ENCODE peak calls at places on chromosomes 4 and X, in five cellular contexts. I, S, Z, B and U are unnamed samples.

GRCh38 chr4:15240764-15241163 is 187.1 kb upstream of the C1QTNF7 start:
- ATAC-seq in I (no peak), S (no peak), Z (no peak), B (no peak), U (no peak)

GRCh38 chrX:120457766-120458180 is 11.3 kb downstream of the LAMP2 start:
- ATAC-seq in I (peak), S (no peak), Z (no peak), B (peak), U (no peak)

GRCh38 chr4:76856183-76856969 is 41.6 kb downstream of the SOWAHB start:
- ATAC-seq in I (no peak), S (no peak), Z (peak), B (no peak), U (no peak)

GRCh38 chr4:87363552-87363951 is 27.4 kb downstream of the HSD17B11 start:
- ATAC-seq in I (no peak), S (no peak), Z (no peak), B (no peak), U (no peak)

GRCh38 chr4:38111717-38112116 is 151.5 kb downstream of the PTTG2 start:
- ATAC-seq in I (no peak), S (no peak), Z (no peak), B (no peak), U (no peak)

GRCh38 chr4:151297170-151297569 is 20.2 kb downstream of the PRSS48 start:
- ATAC-seq in I (no peak), S (no peak), Z (no peak), B (no peak), U (no peak)

GRCh38 chrX:96792047-96792446 is 91.7 kb upstream of the RPA4 start:
- ATAC-seq in I (no peak), S (no peak), Z (no peak), B (no peak), U (no peak)

GRCh38 chr4:148154769-148155168 is 287.4 kb downstream of the NR3C2 start:
- ATAC-seq in I (no peak), S (no peak), Z (no peak), B (no peak), U (no peak)

GRCh38 chr4:122548886-122549630 is 71.8 kb downstream of the IL21 start:
- ATAC-seq in I (no peak), S (no peak), Z (no peak), B (no peak), U (no peak)

GRCh38 chr4:173461170-173461569 is 62.3 kb upstream of the SCRG1 start:
- ATAC-seq in I (peak), S (no peak), Z (no peak), B (no peak), U (no peak)

GRCh38 chr4:80228460-80228859 is 31.2 kb downstream of the PRDM8 start:
- ATAC-seq in I (no peak), S (no peak), Z (no peak), B (peak), U (no peak)

GRCh38 chr4:12126476-12126875 is 697.8 kb upstream of the HS3ST1 start:
- ATAC-seq in I (no peak), S (no peak), Z (no peak), B (no peak), U (no peak)

GRCh38 chr4:16900325-16900724 is 1.9 kb upstream of the LDB2 start:
- ATAC-seq in I (no peak), S (no peak), Z (no peak), B (no peak), U (no peak)

GRCh38 chr4:6217716-6218381 is 17.5 kb upstream of the JAKMIP1 start:
- ATAC-seq in I (no peak), S (no peak), Z (no peak), B (peak), U (no peak)

GRCh38 chrX:140764401-140764919 is 54.9 kb downstream of the LINC00632 start:
- ATAC-seq in I (no peak), S (peak), Z (peak), B (no peak), U (peak)

GRCh38 chrX:129930941-129931410 is 25.0 kb downstream of the UTP14A start:
- ATAC-seq in I (no peak), S (no peak), Z (no peak), B (no peak), U (no peak)

GRCh38 chr4:30667919-30668318 is 52.2 kb upstream of the PCDH7 start:
- ATAC-seq in I (no peak), S (no peak), Z (no peak), B (no peak), U (no peak)

GRCh38 chrX:150642421-150642820 is 50.8 kb upstream of the MTMR1 start:
- ATAC-seq in I (no peak), S (no peak), Z (no peak), B (no peak), U (no peak)

GRCh38 chrX:135087867-135088266 is 32.5 kb downstream of the ETDB start:
- ATAC-seq in I (no peak), S (no peak), Z (no peak), B (no peak), U (no peak)

GRCh38 chr4:102734116-102734515 is 26.7 kb downstream of the MANBA start:
- ATAC-seq in I (peak), S (no peak), Z (no peak), B (peak), U (no peak)

GRCh38 chr4:11505225-11505971 is 76.7 kb upstream of the HS3ST1 start:
- ATAC-seq in I (no peak), S (no peak), Z (no peak), B (no peak), U (peak)

GRCh38 chr4:68176904-68177303 is 47.2 kb upstream of the TMPRSS11F start:
- ATAC-seq in I (no peak), S (no peak), Z (no peak), B (no peak), U (no peak)

GRCh38 chrX:46317158-46317557 is 228.1 kb downstream of the ZNF674 start:
- ATAC-seq in I (no peak), S (no peak), Z (no peak), B (no peak), U (no peak)
- TF ChIP-seq POLR2AphosphoS5 in I (no peak), S (no peak), Z (no peak), B (no peak), U (no peak)

DNA sequence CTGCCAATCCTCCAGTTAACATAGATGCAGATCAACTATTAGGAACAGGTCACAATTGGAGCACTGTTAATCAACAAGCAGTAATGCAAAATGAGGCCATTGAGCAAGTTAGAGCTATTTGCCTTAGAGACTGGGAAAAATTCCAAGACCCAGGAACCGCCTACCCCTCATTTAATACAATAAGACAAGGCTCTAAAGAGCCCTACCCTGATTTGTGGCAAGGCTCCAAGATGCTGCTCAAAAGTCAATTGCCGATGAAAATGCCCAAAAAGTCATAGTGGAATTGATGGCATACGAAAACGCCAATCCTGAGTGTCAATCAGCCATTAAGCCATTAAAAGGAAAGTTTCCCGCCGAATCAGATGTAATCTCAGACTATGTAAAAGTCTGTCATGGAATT is 20.5 kb upstream of the TRIM61 start:
- ATAC-seq in I (no peak), S (no peak), Z (no peak), B (no peak), U (no peak)
- H3K4me3 ChIP-seq in I (no peak), S (no peak), Z (no peak), B (no peak), U (no peak)

GRCh38 chr4:159069922-159070321 is 33.0 kb upstream of the RAPGEF2 start:
- ATAC-seq in I (no peak), S (no peak), Z (no peak), B (no peak), U (no peak)
- TF ChIP-seq EP300 in I (no peak), S (no peak), Z (no peak), B (no peak), U (no peak)

GRCh38 chr4:168843635-168844034 is 166.4 kb downstream of the CBR4 start:
- ATAC-seq in I (no peak), S (no peak), Z (no peak), B (no peak), U (no peak)
- TF ChIP-seq POLR2AphosphoS5 in I (no peak), S (no peak), Z (no peak), B (no peak), U (peak)

DNA sequence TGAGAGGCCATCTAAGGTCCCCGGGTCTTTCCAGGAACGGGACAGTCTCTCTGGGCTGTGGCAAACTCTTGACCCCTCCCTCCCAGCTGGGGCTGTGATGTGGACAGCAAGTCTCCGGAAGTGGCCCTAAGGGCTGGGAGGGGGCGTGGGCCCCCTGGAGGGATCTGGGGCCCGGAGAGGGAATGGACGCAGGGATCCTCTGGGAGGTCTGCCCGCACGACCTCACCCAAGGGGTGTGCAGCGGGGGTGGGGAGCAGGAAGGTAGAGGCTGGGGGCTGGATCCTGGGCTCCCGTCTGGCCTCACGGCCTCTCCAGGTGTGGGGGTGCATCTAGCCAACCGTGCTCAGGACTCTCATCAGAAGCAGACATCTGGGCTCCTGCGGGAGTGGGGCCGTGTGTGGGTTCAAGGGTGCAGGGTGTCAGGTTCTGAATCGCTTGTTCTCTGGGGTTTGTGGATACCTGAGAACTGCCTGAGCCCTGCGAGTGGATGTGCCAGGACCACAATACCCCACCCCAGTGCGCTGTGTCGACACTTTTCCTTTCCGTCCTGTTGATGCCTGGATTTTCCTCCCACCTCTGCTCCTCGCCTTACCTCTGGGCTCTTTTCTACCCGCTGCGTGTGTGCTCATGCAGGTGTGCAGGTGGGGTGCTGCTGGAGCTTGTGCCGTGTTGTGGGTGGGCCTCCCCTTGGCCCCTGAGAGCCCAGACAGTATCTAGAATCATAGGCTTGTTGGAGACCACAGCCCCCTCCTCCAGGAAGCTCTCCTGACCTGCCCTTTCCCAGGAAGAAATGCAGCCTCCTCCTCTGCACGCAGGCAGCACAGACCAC is 917 bp downstream of the CPZ start:
- ATAC-seq in I (peak), S (no peak), Z (peak), B (no peak), U (no peak)
- H3K4me3 ChIP-seq in I (peak), S (peak), Z (peak), B (no peak), U (no peak)

GRCh38 chr4:183333983-183334382 is 11.8 kb upstream of the CLDN24 start:
- ATAC-seq in I (no peak), S (no peak), Z (peak), B (no peak), U (no peak)

GRCh38 chr4:183337349-183337748 is 15.1 kb upstream of the CLDN24 start:
- ATAC-seq in I (no peak), S (no peak), Z (peak), B (no peak), U (no peak)

GRCh38 chr4:183333202-183333601 is 11.0 kb upstream of the CLDN24 start:
- ATAC-seq in I (no peak), S (no peak), Z (no peak), B (no peak), U (no peak)

GRCh38 chr4:183337833-183338232 is 15.6 kb upstream of the CLDN24 start:
- ATAC-seq in I (no peak), S (no peak), Z (peak), B (no peak), U (no peak)

DNA sequence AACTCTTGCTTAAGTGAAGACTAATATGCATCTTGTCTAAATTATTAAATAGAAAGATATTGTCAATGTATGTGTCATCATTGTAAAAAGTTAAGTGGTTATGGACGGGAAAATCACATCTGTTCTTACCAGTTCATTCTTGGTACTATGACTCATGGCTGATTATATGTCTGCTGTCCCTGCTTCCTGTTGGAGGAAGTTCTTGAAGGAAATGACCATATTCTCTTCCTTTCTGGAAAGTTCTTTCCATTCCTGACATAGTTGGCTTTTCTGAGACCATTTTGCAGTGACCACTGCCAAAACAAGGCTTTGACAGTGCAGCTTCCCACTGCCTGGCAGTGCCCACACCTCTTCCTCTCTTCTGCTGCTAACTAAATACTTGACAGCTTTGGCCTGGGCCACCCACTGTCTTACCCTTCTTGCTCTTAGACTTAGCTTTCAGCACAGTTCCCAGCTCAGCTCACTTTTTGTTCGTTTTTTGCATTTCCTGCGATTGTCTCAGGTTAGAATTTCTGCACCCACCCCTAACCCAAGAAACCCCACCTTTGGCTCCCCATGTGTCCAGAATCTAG is 13.2 kb upstream of the CLDN24 start:
- ATAC-seq in I (peak), S (no peak), Z (no peak), B (no peak), U (peak)
- TF ChIP-seq EP300 in I (no peak), S (no peak), Z (no peak), B (no peak), U (no peak)